ENCODE peak calls at places on chromosomes 6 and 20, in eight cellular contexts. One of them, this sample, is unnamed.

GRCh38 chr6:3718407-3718806 is 33.1 kb downstream of the PXDC1 start:
- DNase-seq in left ventricle myocardium superior: no peak
- DNase-seq in HCEC 1CT: no peak
- DNase-seq in HS-27A: no peak
- DNase-seq in GM20000: no peak
- DNase-seq in sigmoid colon: no peak
- DNase-seq in NAMALWA: no peak
- DNase-seq in GM23248: no peak
- DNase-seq in this sample: no peak

GRCh38 chr20:51958636-51959542 is 156.6 kb upstream of the SALL4 start:
- DNase-seq in left ventricle myocardium superior: no peak
- DNase-seq in HCEC 1CT: no peak
- DNase-seq in HS-27A: no peak
- DNase-seq in GM20000: no peak
- DNase-seq in sigmoid colon: no peak
- DNase-seq in NAMALWA: no peak
- DNase-seq in GM23248: no peak
- DNase-seq in this sample: no peak

GRCh38 chr20:44733341-44734069 is 12.2 kb upstream of the KCNK15 start:
- DNase-seq in left ventricle myocardium superior: peak
- DNase-seq in HCEC 1CT: peak
- DNase-seq in HS-27A: no peak
- DNase-seq in GM20000: peak
- DNase-seq in sigmoid colon: peak
- DNase-seq in NAMALWA: peak
- DNase-seq in GM23248: peak
- DNase-seq in this sample: peak

GRCh38 chr6:47079638-47080037 is 37.5 kb upstream of the ADGRF1 start:
- DNase-seq in left ventricle myocardium superior: no peak
- DNase-seq in HCEC 1CT: no peak
- DNase-seq in HS-27A: no peak
- DNase-seq in GM20000: no peak
- DNase-seq in sigmoid colon: no peak
- DNase-seq in NAMALWA: peak
- DNase-seq in GM23248: no peak
- DNase-seq in this sample: peak

GRCh38 chr20:41159547-41159946 is 22.2 kb downstream of the PLCG1 start:
- DNase-seq in left ventricle myocardium superior: no peak
- DNase-seq in HCEC 1CT: no peak
- DNase-seq in HS-27A: no peak
- DNase-seq in GM20000: no peak
- DNase-seq in sigmoid colon: no peak
- DNase-seq in NAMALWA: no peak
- DNase-seq in GM23248: no peak
- DNase-seq in this sample: no peak

GRCh38 chr20:19750907-19751636 is 7.0 kb upstream of the RIN2 start:
- DNase-seq in left ventricle myocardium superior: no peak
- DNase-seq in HCEC 1CT: no peak
- DNase-seq in HS-27A: no peak
- DNase-seq in GM20000: peak
- DNase-seq in sigmoid colon: no peak
- DNase-seq in NAMALWA: no peak
- DNase-seq in GM23248: no peak
- DNase-seq in this sample: peak

GRCh38 chr6:35498407-35499045 is 1.6 kb upstream of the TEAD3 start:
- DNase-seq in left ventricle myocardium superior: peak
- DNase-seq in HCEC 1CT: peak
- DNase-seq in HS-27A: no peak
- DNase-seq in GM20000: no peak
- DNase-seq in sigmoid colon: no peak
- DNase-seq in NAMALWA: no peak
- DNase-seq in GM23248: no peak
- DNase-seq in this sample: peak

GRCh38 chr6:102907181-102907580 is 1513.7 kb downstream of the GRIK2 start:
- DNase-seq in left ventricle myocardium superior: no peak
- DNase-seq in HCEC 1CT: no peak
- DNase-seq in HS-27A: no peak
- DNase-seq in GM20000: no peak
- DNase-seq in sigmoid colon: no peak
- DNase-seq in NAMALWA: peak
- DNase-seq in GM23248: no peak
- DNase-seq in this sample: peak

GRCh38 chr6:121319112-121319553 is 15.1 kb downstream of the TBC1D32 start:
- DNase-seq in left ventricle myocardium superior: no peak
- DNase-seq in HCEC 1CT: no peak
- DNase-seq in HS-27A: no peak
- DNase-seq in GM20000: no peak
- DNase-seq in sigmoid colon: no peak
- DNase-seq in NAMALWA: peak
- DNase-seq in GM23248: peak
- DNase-seq in this sample: no peak

GRCh38 chr6:145632971-145633370 is 102.3 kb downstream of the EPM2A start:
- DNase-seq in left ventricle myocardium superior: no peak
- DNase-seq in HCEC 1CT: no peak
- DNase-seq in HS-27A: no peak
- DNase-seq in GM20000: no peak
- DNase-seq in sigmoid colon: no peak
- DNase-seq in NAMALWA: no peak
- DNase-seq in GM23248: no peak
- DNase-seq in this sample: no peak

GRCh38 chr6:113936093-113936934 is 34.6 kb downstream of the HDAC2 start:
- DNase-seq in left ventricle myocardium superior: peak
- DNase-seq in HCEC 1CT: peak
- DNase-seq in HS-27A: peak
- DNase-seq in GM20000: peak
- DNase-seq in sigmoid colon: no peak
- DNase-seq in NAMALWA: peak
- DNase-seq in GM23248: peak
- DNase-seq in this sample: peak

GRCh38 chr6:15622045-15622750 is 40.6 kb downstream of the DTNBP1 start:
- DNase-seq in left ventricle myocardium superior: no peak
- DNase-seq in HCEC 1CT: peak
- DNase-seq in HS-27A: no peak
- DNase-seq in GM20000: no peak
- DNase-seq in sigmoid colon: no peak
- DNase-seq in NAMALWA: no peak
- DNase-seq in GM23248: peak
- DNase-seq in this sample: peak

GRCh38 chr6:148423601-148424270 is 81.1 kb downstream of the SASH1 start:
- DNase-seq in left ventricle myocardium superior: no peak
- DNase-seq in HCEC 1CT: peak
- DNase-seq in HS-27A: no peak
- DNase-seq in GM20000: no peak
- DNase-seq in sigmoid colon: no peak
- DNase-seq in NAMALWA: no peak
- DNase-seq in GM23248: no peak
- DNase-seq in this sample: no peak

GRCh38 chr20:63518946-63519764 is 1.4 kb upstream of the PPDPF start:
- DNase-seq in left ventricle myocardium superior: peak
- DNase-seq in HCEC 1CT: no peak
- DNase-seq in HS-27A: no peak
- DNase-seq in GM20000: no peak
- DNase-seq in sigmoid colon: peak
- DNase-seq in NAMALWA: no peak
- DNase-seq in GM23248: no peak
- DNase-seq in this sample: no peak

GRCh38 chr6:111222341-111222740 is 135.0 kb downstream of the SLC16A10 start:
- DNase-seq in left ventricle myocardium superior: no peak
- DNase-seq in HCEC 1CT: no peak
- DNase-seq in HS-27A: no peak
- DNase-seq in GM20000: no peak
- DNase-seq in sigmoid colon: no peak
- DNase-seq in NAMALWA: no peak
- DNase-seq in GM23248: no peak
- DNase-seq in this sample: no peak

GRCh38 chr6:162377735-162378134 is 349.8 kb downstream of the PRKN start:
- DNase-seq in left ventricle myocardium superior: no peak
- DNase-seq in HCEC 1CT: no peak
- DNase-seq in HS-27A: no peak
- DNase-seq in GM20000: no peak
- DNase-seq in sigmoid colon: no peak
- DNase-seq in NAMALWA: no peak
- DNase-seq in GM23248: peak
- DNase-seq in this sample: no peak

GRCh38 chr6:108242259-108242658 is 18.6 kb downstream of the SNX3 start:
- DNase-seq in left ventricle myocardium superior: no peak
- DNase-seq in HCEC 1CT: no peak
- DNase-seq in HS-27A: no peak
- DNase-seq in GM20000: no peak
- DNase-seq in sigmoid colon: no peak
- DNase-seq in NAMALWA: no peak
- DNase-seq in GM23248: no peak
- DNase-seq in this sample: no peak

GRCh38 chr20:38607351-38607750 is 5.7 kb downstream of the ARHGAP40 start:
- DNase-seq in left ventricle myocardium superior: no peak
- DNase-seq in HCEC 1CT: no peak
- DNase-seq in HS-27A: no peak
- DNase-seq in GM20000: no peak
- DNase-seq in sigmoid colon: no peak
- DNase-seq in NAMALWA: no peak
- DNase-seq in GM23248: no peak
- DNase-seq in this sample: no peak